ENCODE peak calls at places on chromosomes 7 and 10, in five cellular contexts. W, P, M, I and S are unnamed samples.

GRCh38 chr7:157795631-157796030 is 458.8 kb downstream of the DNAJB6 start:
- DNase-seq in W (no peak), P (no peak), I (no peak), M (no peak), S (peak; percentile 79)

GRCh38 chr7:6227294-6227846 is 45.1 kb downstream of the CYTH3 start:
- DNase-seq in M (peak; percentile 44), I (no peak), P (no peak), W (no peak), S (no peak)

GRCh38 chr10:33643042-33643441 is 308.6 kb upstream of the NRP1 start:
- DNase-seq in I (no peak), P (no peak), W (no peak), M (no peak), S (no peak)

GRCh38 chr10:22570733-22571430 is 143.5 kb downstream of the PIP4K2A start:
- DNase-seq in I (no peak), W (no peak), P (no peak), M (no peak), S (no peak)

GRCh38 chr10:6200588-6201510 is 1.9 kb upstream of the PFKFB3 start:
- DNase-seq in P (peak; percentile 47), W (no peak), M (peak; percentile 38), I (no peak), S (no peak)

GRCh38 chr7:137069249-137069963 is 201.0 kb downstream of the CHRM2 start:
- DNase-seq in I (no peak), P (no peak), M (no peak), W (no peak), S (no peak)

GRCh38 chr7:80243425-80243824 is 108.8 kb downstream of the GNAI1 start:
- DNase-seq in I (no peak), P (no peak), W (no peak), M (no peak), S (no peak)

GRCh38 chr10:133002685-133003084 is 60.3 kb upstream of the CFAP46 start:
- DNase-seq in P (no peak), W (no peak), M (no peak), I (no peak), S (no peak)

GRCh38 chr10:80371462-80371861 is 14.9 kb downstream of the DYDC2 start:
- DNase-seq in P (no peak), M (peak; percentile 11), W (no peak), I (no peak), S (no peak)

GRCh38 chr10:3806603-3807002 is 21.6 kb upstream of the KLF6 start:
- DNase-seq in P (no peak), I (no peak), W (no peak), M (peak; percentile 69), S (peak; percentile 22)

GRCh38 chr10:130194194-130194990 is 58.2 kb downstream of the GLRX3 start:
- DNase-seq in M (no peak), P (no peak), W (no peak), I (no peak), S (no peak)